ENCODE peak calls at places on chromosomes 16 and 17, in nine cellular contexts. R, Z, L, H, S, V, G, E and N are unnamed samples.

GRCh38 chr16:50455288-50455845 is 86.6 kb upstream of the BRD7 start:
- DNase-seq in H (no peak), G (no peak), R (no peak), L (no peak), E (no peak), Z (no peak), V (no peak), S (no peak), N (no peak)

GRCh38 chr17:1366234-1366633 is 33.8 kb downstream of the YWHAE start:
- DNase-seq in S (no peak), G (no peak), V (no peak), H (no peak), E (no peak), Z (no peak), L (no peak), R (no peak), N (no peak)

GRCh38 chr16:22220714-22221113 is 14.6 kb downstream of the EEF2K start:
- DNase-seq in V (no peak), G (no peak), S (no peak), E (no peak), H (no peak), L (no peak), R (no peak), Z (peak), N (no peak)

GRCh38 chr17:67132366-67132765 is 88.0 kb downstream of the CACNG1 start:
- DNase-seq in L (no peak), S (no peak), E (no peak), G (no peak), H (no peak), R (no peak), V (no peak), Z (no peak), N (no peak)

GRCh38 chr16:90046971-90047713 is 27.9 kb upstream of the DBNDD1 start:
- DNase-seq in R (peak), V (no peak), S (no peak), L (peak), Z (peak), E (peak), H (peak), G (no peak), N (peak)

GRCh38 chr17:9356488-9356911 is 219.1 kb downstream of the STX8 start:
- DNase-seq in L (no peak), V (no peak), S (no peak), Z (no peak), R (no peak), G (no peak), E (no peak), H (no peak), N (no peak)

GRCh38 chr17:32852811-32853210 is 24.1 kb downstream of the MYO1D start:
- DNase-seq in G (no peak), S (no peak), H (no peak), R (no peak), E (no peak), V (no peak), Z (no peak), L (no peak), N (no peak)

GRCh38 chr16:55207679-55208294 is 116.2 kb upstream of the IRX6 start:
- DNase-seq in S (no peak), Z (no peak), R (no peak), V (no peak), H (no peak), G (no peak), L (no peak), E (no peak), N (no peak)

GRCh38 chr17:19738073-19738449 is 10.0 kb downstream of the ALDH3A1 start:
- DNase-seq in L (no peak), G (no peak), E (no peak), S (no peak), R (no peak), Z (no peak), V (no peak), H (no peak), N (no peak)

GRCh38 chr16:154223-155030 is 2.0 kb downstream of the HBZ start:
- DNase-seq in V (no peak), Z (peak), E (peak), H (peak), S (no peak), G (peak), R (peak), L (peak), N (no peak)

GRCh38 chr17:78438694-78439325 is 60.4 kb downstream of the PGS1 start:
- DNase-seq in S (no peak), L (no peak), H (no peak), V (no peak), E (no peak), R (no peak), Z (no peak), G (no peak), N (no peak)

GRCh38 chr17:45680360-45680759 is 103.8 kb upstream of the CRHR1 start:
- DNase-seq in E (no peak), G (no peak), L (no peak), Z (no peak), V (no peak), S (no peak), H (no peak), R (no peak), N (no peak)

GRCh38 chr17:56727876-56728617 is 105.7 kb downstream of the C17orf67 start:
- DNase-seq in L (no peak), H (no peak), R (no peak), G (no peak), V (no peak), Z (no peak), S (no peak), E (no peak), N (no peak)

GRCh38 chr16:7366041-7366440 is 33.4 kb downstream of the RBFOX1 start:
- DNase-seq in L (no peak), H (no peak), S (no peak), G (no peak), V (no peak), Z (no peak), E (no peak), R (no peak), N (no peak)

GRCh38 chr16:15440852-15441251 is 6.5 kb downstream of the BMERB1 start:
- DNase-seq in H (peak), Z (no peak), E (no peak), S (no peak), R (peak), G (no peak), L (no peak), V (no peak), N (no peak)

GRCh38 chr17:9350083-9350482 is 225.5 kb downstream of the STX8 start:
- DNase-seq in R (peak), G (no peak), Z (no peak), E (no peak), H (peak), S (no peak), V (no peak), L (no peak), N (no peak)

GRCh38 chr17:68906638-68907037 is 48.6 kb downstream of the ABCA8 start:
- DNase-seq in S (no peak), G (no peak), V (no peak), H (no peak), R (peak), E (no peak), Z (no peak), L (no peak), N (no peak)

GRCh38 chr17:39122982-39123381 is 28.5 kb downstream of the PLXDC1 start:
- DNase-seq in E (no peak), S (no peak), Z (no peak), H (no peak), L (no peak), G (no peak), R (no peak), V (no peak), N (no peak)

GRCh38 chr17:55117063-55117611 is 147.6 kb upstream of the HLF start:
- DNase-seq in G (no peak), Z (no peak), R (no peak), H (no peak), S (no peak), E (no peak), L (no peak), V (no peak), N (no peak)

GRCh38 chr17:73064084-73064938 is 28.2 kb downstream of the SLC39A11 start:
- DNase-seq in R (no peak), Z (no peak), H (no peak), S (no peak), E (no peak), V (no peak), G (peak), L (no peak), N (no peak)

GRCh38 chr16:83561876-83562275 is 245.9 kb upstream of the HSBP1 start:
- DNase-seq in R (peak), L (no peak), V (no peak), E (no peak), G (no peak), Z (no peak), H (peak), S (no peak), N (no peak)

GRCh38 chr16:71360378-71360777 is 1.9 kb downstream of the CALB2 start:
- DNase-seq in Z (no peak), G (no peak), E (peak), V (no peak), S (no peak), H (peak), R (peak), L (no peak), N (no peak)

GRCh38 chr17:50794361-50794760 is 27.0 kb upstream of the ANKRD40CL start:
- DNase-seq in E (no peak), L (no peak), R (no peak), V (no peak), Z (no peak), S (no peak), H (no peak), G (no peak), N (no peak)

GRCh38 chr17:38559025-38559879 is 46.5 kb downstream of the SRCIN1 start:
- DNase-seq in Z (peak), R (peak), L (peak), G (peak), S (peak), V (peak), E (peak), H (peak), N (peak)

GRCh38 chr16:71648162-71648561 is 22.2 kb downstream of the MARVELD3 start:
- DNase-seq in V (no peak), H (no peak), L (no peak), R (no peak), E (no peak), S (no peak), G (no peak), Z (no peak), N (no peak)

GRCh38 chr17:1496814-1497325 is 4.4 kb upstream of the MYO1C start:
- DNase-seq in G (no peak), L (no peak), S (no peak), V (no peak), R (no peak), H (no peak), Z (peak), E (no peak), N (no peak)

GRCh38 chr17:6070280-6070894 is at the start of gene WSCD1:
- DNase-seq in V (peak), H (no peak), Z (no peak), L (peak), R (no peak), G (peak), E (no peak), S (no peak), N (no peak)

GRCh38 chr16:3095869-3096268 is 3.2 kb downstream of the ZSCAN10 start:
- DNase-seq in Z (no peak), R (no peak), E (no peak), H (no peak), L (peak), S (no peak), V (no peak), G (no peak), N (no peak)

GRCh38 chr16:68269793-68270192 is 5.5 kb downstream of the SLC7A6 start:
- DNase-seq in S (no peak), V (no peak), E (no peak), R (no peak), Z (no peak), H (no peak), L (no peak), G (no peak), N (no peak)

GRCh38 chr16:54027126-54027922 is 259.3 kb downstream of the IRX3 start:
- DNase-seq in Z (no peak), H (peak), G (no peak), V (no peak), S (no peak), L (no peak), E (peak), R (peak), N (no peak)

GRCh38 chr17:74573169-74573568 is 5.9 kb upstream of the CD300H start:
- DNase-seq in H (no peak), Z (no peak), R (no peak), L (no peak), G (no peak), V (no peak), S (no peak), E (no peak), N (no peak)
- TF ChIP-seq CTCF in H (no peak), Z (no peak), R (no peak), L (no peak), G (no peak), V (no peak), S (no peak), E (no peak), N (no peak)

GRCh38 chr17:17663160-17664072 is 17.8 kb upstream of the RAI1 start:
- DNase-seq in E (peak), L (peak), V (peak), H (peak), S (no peak), R (peak), G (peak), Z (no peak), N (peak)

GRCh38 chr17:17659340-17659739 is 21.9 kb upstream of the RAI1 start:
- DNase-seq in E (no peak), R (no peak), L (no peak), V (no peak), H (no peak), G (no peak), Z (no peak), S (no peak), N (no peak)

GRCh38 chr17:17661134-17661533 is 20.1 kb upstream of the RAI1 start:
- DNase-seq in H (no peak), Z (no peak), V (no peak), E (no peak), S (no peak), G (no peak), R (no peak), L (no peak), N (no peak)

GRCh38 chr17:17664073-17664470 is 17.2 kb upstream of the RAI1 start:
- DNase-seq in Z (no peak), G (no peak), R (no peak), H (no peak), E (no peak), S (no peak), L (no peak), V (no peak), N (no peak)

GRCh38 chr17:17661834-17662233 is 19.4 kb upstream of the RAI1 start:
- DNase-seq in L (no peak), E (no peak), H (no peak), R (no peak), S (no peak), V (no peak), G (no peak), Z (no peak), N (no peak)
- TF ChIP-seq CTCF in L (peak), E (no peak), H (peak), R (no peak), S (no peak), V (no peak), G (no peak), Z (no peak), N (no peak)

DNA sequence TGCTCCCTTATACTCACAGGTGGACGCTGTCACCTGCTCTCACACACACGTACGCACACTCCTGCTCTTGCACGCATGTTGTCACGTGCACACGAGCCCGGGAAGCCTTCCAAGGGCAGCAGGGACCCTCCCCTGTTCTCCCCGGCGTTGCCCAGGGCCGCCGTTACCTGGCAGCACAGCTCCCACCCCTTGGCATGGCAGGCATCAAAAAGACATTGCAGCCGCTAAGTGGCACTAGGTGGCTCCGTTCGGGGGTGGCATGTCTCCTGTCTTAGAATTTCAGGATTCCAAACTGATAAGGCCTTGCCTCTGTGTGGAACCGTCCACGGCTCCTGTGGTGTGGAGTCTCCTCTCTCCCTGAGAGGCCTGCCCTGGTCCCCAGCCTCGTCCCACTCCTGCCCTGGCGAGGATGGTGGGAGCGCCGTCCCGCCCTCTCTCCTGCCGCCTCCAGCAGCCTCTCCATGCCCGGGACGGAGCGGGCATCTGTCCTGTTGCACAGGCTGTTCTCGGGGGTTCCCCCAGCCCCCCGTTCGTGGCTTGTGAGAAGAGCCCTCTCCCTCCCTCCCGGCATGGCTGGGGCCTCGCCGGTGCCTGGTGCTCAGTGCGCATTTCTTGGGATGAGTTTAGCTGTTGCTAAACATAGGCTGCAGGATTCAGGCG is 126.7 kb upstream of the GSE1 start:
- DNase-seq in E (no peak), Z (no peak), G (no peak), H (no peak), R (no peak), L (no peak), V (no peak), S (no peak), N (no peak)
- TF ChIP-seq CTCF in E (no peak), Z (no peak), G (no peak), H (no peak), R (no peak), L (no peak), V (no peak), S (no peak), N (no peak)

GRCh38 chr16:81879625-81880024 is 100.5 kb downstream of the PLCG2 start:
- DNase-seq in R (no peak), Z (no peak), H (no peak), G (no peak), V (no peak), E (no peak), S (no peak), L (no peak), N (no peak)
- TF ChIP-seq CTCF in R (no peak), Z (no peak), H (peak), G (peak), V (no peak), E (no peak), S (no peak), L (peak), N (no peak)

GRCh38 chr17:81429353-81429774 is 34.1 kb downstream of the BAHCC1 start:
- DNase-seq in V (peak), S (peak), G (no peak), H (peak), L (no peak), R (peak), E (peak), Z (peak), N (no peak)

GRCh38 chr17:81428945-81429344 is 33.7 kb downstream of the BAHCC1 start:
- DNase-seq in E (no peak), G (no peak), H (no peak), Z (peak), S (no peak), R (no peak), V (no peak), L (no peak), N (no peak)

GRCh38 chr17:81428521-81428920 is 33.3 kb downstream of the BAHCC1 start:
- DNase-seq in L (no peak), V (no peak), S (no peak), G (no peak), Z (no peak), R (no peak), E (no peak), H (no peak), N (no peak)

GRCh38 chr17:81428121-81428515 is 32.9 kb downstream of the BAHCC1 start:
- DNase-seq in Z (no peak), L (no peak), H (no peak), S (no peak), E (no peak), R (no peak), G (no peak), V (no peak), N (no peak)

GRCh38 chr17:81429813-81430510 is 34.7 kb downstream of the BAHCC1 start:
- DNase-seq in E (no peak), H (peak), V (no peak), R (no peak), Z (peak), S (no peak), L (no peak), G (no peak), N (no peak)
- TF ChIP-seq CTCF in E (no peak), H (peak), V (no peak), R (peak), Z (no peak), S (no peak), L (peak), G (no peak), N (no peak)